ENCODE peak calls at places on chromosomes 4 and X, in nine cellular contexts. E is adrenal gland; T is breast epithelium; K is suprapubic skin; N is keratinocyte; F is CD4-positive, alpha-beta memory T cell; C is fibroblast of lung; A is Peyer's patch; Y is ovary. X is an unnamed sample. For H3K27me3 and H3K4me1, the result is how much of the 10 kb centered on the place peaks cover.

GRCh38 chr4:13537832-13538177 is 6.5 kb downstream of the NKX3-2 start:
- DNase-seq in E (no peak), F (no peak), K (no peak), C (no peak), Y (no peak), A (no peak), T (no peak), N (no peak), X (no peak)

GRCh38 chrX:9609987-9610386 is 145.1 kb downstream of the TBL1X start:
- DNase-seq in E (no peak), A (no peak), T (no peak), Y (no peak), K (no peak), N (no peak), C (no peak), F (no peak), X (no peak)

GRCh38 chrX:42415636-42416035 is 362.3 kb downstream of the PPP1R2C start:
- DNase-seq in N (no peak), F (no peak), E (no peak), C (no peak), K (no peak), T (no peak), A (peak), Y (no peak), X (no peak)

GRCh38 chr4:151658959-151659593 is 101.7 kb downstream of the GATB start:
- DNase-seq in F (no peak), E (no peak), T (no peak), C (peak), N (no peak), Y (no peak), A (no peak), K (no peak), X (no peak)

GRCh38 chr4:94413085-94413685 is 38.6 kb upstream of the PDLIM5 start:
- DNase-seq in C (peak), K (no peak), E (no peak), Y (no peak), F (no peak), A (no peak), T (no peak), N (no peak), X (no peak)

GRCh38 chrX:33183366-33183765 is 28.0 kb downstream of the DMD start:
- DNase-seq in T (no peak), K (no peak), E (peak), C (peak), A (no peak), N (no peak), Y (peak), F (no peak), X (peak)

GRCh38 chr4:67765928-67766327 is 11.7 kb upstream of the GNRHR start:
- DNase-seq in K (no peak), E (no peak), C (no peak), A (no peak), T (no peak), Y (no peak), F (no peak), N (no peak), X (no peak)

GRCh38 chr4:177348348-177348747 is 38.7 kb downstream of the NEIL3 start:
- DNase-seq in K (no peak), N (no peak), E (no peak), A (no peak), F (no peak), T (no peak), C (no peak), Y (no peak), X (no peak)

GRCh38 chr4:168654206-168655174 is 157.6 kb downstream of the PALLD start:
- DNase-seq in E (no peak), T (peak), F (no peak), C (no peak), K (no peak), N (no peak), A (peak), Y (no peak), X (no peak)

GRCh38 chr4:153281476-153281875 is 63.0 kb upstream of the MND1 start:
- DNase-seq in F (no peak), K (no peak), T (no peak), N (no peak), A (no peak), E (no peak), C (no peak), Y (no peak), X (no peak)

GRCh38 chr4:110631582-110632505 is 9.0 kb upstream of the PITX2 start:
- DNase-seq in A (peak), Y (no peak), N (no peak), T (peak), K (no peak), E (peak), F (no peak), C (peak), X (no peak)

GRCh38 chr4:8015512-8015911 is 75.9 kb upstream of the AFAP1 start:
- DNase-seq in C (no peak), F (no peak), K (no peak), Y (no peak), E (no peak), A (no peak), T (no peak), N (no peak), X (no peak)

GRCh38 chr4:83139514-83140156 is 25.1 kb upstream of the PLAC8 start:
- DNase-seq in F (no peak), E (no peak), T (no peak), K (no peak), C (no peak), N (no peak), A (peak), Y (no peak), X (no peak)

GRCh38 chr4:94595880-94596483 is 144.2 kb downstream of the PDLIM5 start:
- DNase-seq in K (no peak), N (no peak), E (no peak), F (peak), T (no peak), A (no peak), C (peak), Y (no peak), X (no peak)

GRCh38 chrX:78747471-78747870 is at the start of gene LPAR4:
- DNase-seq in C (peak), K (no peak), A (no peak), E (no peak), F (no peak), T (no peak), N (no peak), Y (peak), X (no peak)

GRCh38 chr4:163566257-163566656 is 71.8 kb downstream of the TMA16 start:
- DNase-seq in F (no peak), T (no peak), Y (no peak), E (no peak), A (no peak), N (no peak), C (no peak), K (no peak), X (no peak)
- H3K27me3 ChIP-seq in F (under half), T (under half), Y (under half), E (under half), A (under half), N (under half), C (under half), K (under half), X (under half)

DNA sequence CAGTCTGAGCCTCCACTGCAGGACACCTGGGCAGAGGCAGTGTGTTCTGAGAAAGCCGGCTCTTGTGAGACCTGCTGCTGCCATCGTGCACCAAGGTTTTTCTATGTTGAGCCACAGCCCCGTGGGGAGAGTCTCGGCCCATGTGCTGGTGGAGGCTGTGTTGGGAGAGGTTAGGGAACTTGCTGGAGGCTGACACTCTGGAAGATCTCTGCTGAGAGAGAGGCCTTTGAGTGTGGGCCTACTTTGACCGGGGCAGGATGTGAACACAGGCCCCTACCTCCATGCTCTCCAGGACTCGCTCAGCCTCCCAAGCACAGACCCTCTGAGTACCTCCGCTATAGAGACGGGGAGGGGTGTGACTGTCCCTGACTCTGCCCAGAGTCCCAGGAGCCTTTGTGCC is 1.3 kb upstream of the S100P start:
- DNase-seq in F (no peak), E (no peak), Y (no peak), A (no peak), N (no peak), K (no peak), C (no peak), T (no peak), X (no peak)
- H3K4me1 ChIP-seq in F (half or more), E (under half), Y (under half), A (under half), N (under half), K (under half), C (under half), T (under half), X (under half)

GRCh38 chrX:16164748-16165147 is 2.5 kb upstream of the MAGEB17 start:
- DNase-seq in K (no peak), F (no peak), T (no peak), C (no peak), E (no peak), Y (no peak), N (no peak), A (no peak), X (no peak)
- H3K4me3 ChIP-seq in K (no peak), F (no peak), T (no peak), C (no peak), E (no peak), Y (no peak), N (no peak), A (no peak), X (no peak)

GRCh38 chr4:186202490-186203140 is 11.2 kb downstream of the CYP4V2 start:
- DNase-seq in F (no peak), Y (no peak), T (no peak), A (no peak), K (no peak), C (no peak), E (no peak), N (no peak), X (no peak)

GRCh38 chr4:186201535-186202230 is 10.3 kb downstream of the CYP4V2 start:
- DNase-seq in C (no peak), Y (no peak), K (no peak), F (peak), E (peak), A (peak), T (no peak), N (no peak), X (no peak)

GRCh38 chr4:186203391-186203802 is 12.0 kb downstream of the CYP4V2 start:
- DNase-seq in C (no peak), E (no peak), Y (no peak), T (no peak), A (no peak), F (no peak), K (no peak), N (no peak), X (no peak)

GRCh38 chr4:186204103-186204559 is 12.8 kb downstream of the CYP4V2 start:
- DNase-seq in K (peak), T (no peak), F (peak), Y (peak), A (peak), N (no peak), C (peak), E (no peak), X (no peak)

DNA sequence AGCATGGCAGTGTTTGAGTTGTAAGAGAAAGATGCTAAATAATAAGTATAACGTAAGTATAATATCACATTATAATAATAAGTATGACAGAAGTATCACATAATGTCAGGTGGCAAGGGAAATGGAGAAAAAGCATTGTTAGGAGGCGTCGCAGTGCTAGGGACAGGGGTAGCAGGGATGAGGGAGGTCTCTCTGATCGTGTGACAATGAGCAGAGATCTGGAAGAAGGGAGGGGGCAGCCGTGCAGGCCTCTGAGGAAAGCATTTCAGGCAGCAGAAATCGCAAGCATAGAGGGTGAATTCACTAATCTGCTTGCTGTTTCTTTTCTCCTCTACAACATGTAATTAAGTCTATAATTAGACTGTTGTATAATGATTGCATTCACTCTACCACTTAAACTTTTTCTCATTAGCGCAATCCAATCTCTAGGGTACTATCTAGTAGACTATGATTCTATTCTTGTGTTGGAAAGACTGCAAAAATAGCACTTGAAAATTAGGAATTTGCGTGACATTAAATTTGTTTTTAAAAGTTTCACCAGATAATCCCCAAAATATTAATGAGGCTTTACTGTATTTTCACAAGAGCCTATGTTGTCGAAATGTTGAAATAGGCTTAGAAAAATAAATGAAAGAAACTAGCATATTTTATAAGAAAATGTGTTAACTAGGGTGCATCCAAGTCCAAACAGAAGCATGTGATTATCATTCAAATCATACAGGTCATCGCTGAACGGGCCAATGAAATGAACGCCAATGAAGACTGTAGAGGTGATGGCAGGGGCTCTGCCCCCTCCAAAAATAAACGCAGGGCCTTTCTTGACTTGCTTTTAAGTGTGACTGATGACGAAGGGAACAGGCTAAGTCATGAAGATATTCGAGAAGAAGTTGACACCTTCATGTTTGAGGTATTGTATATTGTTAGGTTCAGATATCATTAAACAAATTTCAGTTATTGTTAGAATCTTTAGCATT is 9.4 kb downstream of the CYP4V2 start:
- DNase-seq in E (no peak), N (no peak), F (no peak), Y (no peak), A (no peak), K (no peak), T (no peak), C (no peak), X (no peak)
- H3K27me3 ChIP-seq in E (under half), N (under half), F (under half), Y (under half), A (under half), K (under half), T (under half), C (under half), X (under half)

DNA sequence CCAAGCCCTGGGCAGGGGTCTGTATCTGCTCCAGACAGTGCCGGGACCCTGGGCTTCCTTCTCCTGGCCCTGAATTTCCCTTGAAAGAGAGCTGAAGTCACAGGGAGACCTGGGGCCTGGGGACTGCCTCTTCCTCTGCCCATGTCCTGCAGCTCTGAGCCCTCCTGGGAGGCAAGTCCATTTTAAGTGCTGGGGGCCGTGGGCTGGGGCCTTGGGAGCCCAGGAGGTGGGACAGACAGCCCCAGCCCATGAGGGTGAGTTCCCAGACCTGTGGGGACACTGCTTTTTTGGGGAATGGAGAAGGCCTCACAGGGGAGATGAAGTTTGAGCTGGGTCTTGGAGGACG is 4.8 kb upstream of the CXCR3 start:
- DNase-seq in T (no peak), C (no peak), N (no peak), A (no peak), Y (no peak), E (no peak), K (no peak), F (no peak), X (no peak)
- H3K4me1 ChIP-seq in T (under half), C (under half), N (under half), A (under half), Y (under half), E (under half), K (under half), F (half or more), X (under half)

GRCh38 chr4:138090145-138090917 is 151.8 kb downstream of the SLC7A11 start:
- DNase-seq in T (peak), N (no peak), A (peak), C (peak), E (peak), Y (peak), K (no peak), F (peak), X (peak)
- H3K4me3 ChIP-seq in T (peak), N (peak), A (peak), C (peak), E (no peak), Y (no peak), K (no peak), F (no peak), X (peak)

GRCh38 chrX:43605351-43605750 is 50.7 kb upstream of the MAOA start:
- DNase-seq in N (no peak), T (no peak), A (no peak), F (no peak), C (no peak), Y (no peak), K (no peak), E (no peak), X (no peak)

GRCh38 chrX:43604753-43605152 is 51.3 kb upstream of the MAOA start:
- DNase-seq in F (no peak), A (no peak), E (no peak), N (no peak), T (no peak), C (no peak), K (no peak), Y (no peak), X (no peak)
- H3K27me3 ChIP-seq in F (under half), A (under half), E (under half), N (under half), T (under half), C (under half), K (under half), Y (under half), X (under half)

GRCh38 chr4:173531085-173531965 is 1.3 kb upstream of the HAND2 start:
- DNase-seq in N (no peak), E (no peak), T (no peak), K (no peak), F (no peak), A (no peak), Y (peak), C (no peak), X (no peak)

GRCh38 chr4:173532725-173533511 is 2.9 kb upstream of the HAND2 start:
- DNase-seq in T (no peak), C (no peak), N (no peak), A (no peak), K (no peak), F (no peak), E (no peak), Y (no peak), X (no peak)

GRCh38 chr4:173529505-173530325 is at the start of gene HAND2:
- DNase-seq in F (no peak), K (peak), E (no peak), A (no peak), C (peak), T (no peak), Y (peak), N (no peak), X (peak)

GRCh38 chr4:173528378-173529321 is 1.4 kb downstream of the HAND2 start:
- DNase-seq in C (no peak), E (no peak), F (no peak), Y (peak), N (no peak), T (no peak), A (no peak), K (no peak), X (no peak)

DNA sequence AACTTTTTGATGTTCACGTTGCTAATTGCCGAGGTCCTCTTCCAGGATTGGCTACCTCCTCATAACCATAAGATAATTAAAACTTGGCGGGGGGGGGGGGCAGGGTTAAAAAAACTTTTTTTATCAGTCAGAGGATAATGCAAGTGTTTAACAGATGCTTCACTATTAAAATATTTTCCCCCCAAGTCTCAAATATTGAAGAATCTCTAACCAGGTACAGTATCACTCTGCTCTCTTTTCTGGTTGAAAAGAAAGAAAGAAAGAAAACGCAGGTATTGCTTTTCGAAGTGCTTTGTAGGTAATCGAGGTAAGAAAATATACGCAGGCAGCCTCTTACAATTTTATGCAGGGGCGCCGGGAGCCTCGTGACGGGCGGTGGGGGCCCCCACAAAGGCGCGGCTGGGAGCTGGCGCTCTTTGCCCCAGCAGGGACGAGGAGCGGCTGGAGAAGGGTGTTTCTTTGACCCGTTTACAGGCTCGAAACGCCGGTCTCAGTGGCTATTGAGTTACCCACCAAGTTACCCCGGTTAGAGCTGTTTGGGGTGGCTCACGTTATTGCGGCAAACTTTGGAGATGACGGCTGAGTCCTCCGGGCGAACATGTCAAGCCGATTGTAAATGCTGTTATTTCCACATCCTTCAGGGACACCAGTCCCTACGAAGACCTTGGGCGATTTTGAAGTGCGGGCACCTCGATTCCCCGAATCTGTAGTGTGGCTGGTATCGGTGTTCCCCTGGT is 465 bp upstream of the HAND2 start:
- DNase-seq in N (no peak), T (no peak), K (no peak), A (no peak), Y (no peak), F (no peak), C (no peak), E (no peak), X (no peak)
- H3K4me1 ChIP-seq in N (under half), T (under half), K (under half), A (under half), Y (under half), F (under half), C (under half), E (under half), X (under half)

GRCh38 chr4:54099287-54099958 is 540 bp upstream of the GSX2 start:
- DNase-seq in E (no peak), F (no peak), C (peak), T (no peak), K (no peak), Y (no peak), A (no peak), N (no peak), X (no peak)
- H3K4me3 ChIP-seq in E (peak), F (peak), C (peak), T (peak), K (peak), Y (no peak), A (peak), N (no peak), X (peak)

X was measured in gastrocnemius medialis.